ENCODE peak calls at places on chromosomes 12 and 14, in nine cellular contexts. Q is endothelial cell of umbilical vein, R is A549, H is IMR-90, V is ovary, U is Peyer's patch, C is vagina, Y is transverse colon, X is HepG2. S is an unnamed sample.

GRCh38 chr14:84375235-84375634 is 1154.7 kb upstream of the FLRT2 start:
- DNase-seq in Y (no peak), U (no peak), Q (peak), C (no peak), V (no peak), R (no peak), X (no peak), H (peak), S (no peak)

GRCh38 chr14:104387000-104387384 is 192.6 kb upstream of the C14orf180 start:
- DNase-seq in C (no peak), Y (no peak), X (no peak), Q (no peak), V (peak), R (no peak), U (peak), H (no peak), S (peak)

GRCh38 chr12:64747681-64748080 is 11.5 kb downstream of the GNS start:
- DNase-seq in Q (peak), V (no peak), X (no peak), R (no peak), C (no peak), Y (no peak), H (no peak), U (no peak), S (no peak)

GRCh38 chr12:28887591-28887990 is 261.5 kb upstream of the FAR2 start:
- DNase-seq in X (no peak), C (no peak), V (no peak), R (no peak), H (no peak), Y (no peak), U (no peak), Q (no peak), S (no peak)

GRCh38 chr14:23154876-23155587 is 28.4 kb downstream of the SLC7A8 start:
- DNase-seq in U (peak), Q (peak), Y (peak), C (peak), X (no peak), R (no peak), V (peak), H (peak), S (no peak)

GRCh38 chr12:122309564-122310121 is 43.3 kb upstream of the VPS33A start:
- DNase-seq in H (peak), V (no peak), Q (no peak), U (no peak), R (no peak), X (no peak), C (no peak), Y (no peak), S (no peak)

GRCh38 chr14:54776361-54777001 is 126.1 kb downstream of the GCH1 start:
- DNase-seq in Y (peak), C (no peak), X (no peak), R (no peak), H (peak), Q (no peak), V (no peak), U (peak), S (no peak)

GRCh38 chr14:100072783-100073346 is 7.6 kb downstream of the EVL start:
- DNase-seq in Q (no peak), V (no peak), U (peak), H (no peak), X (no peak), Y (peak), C (no peak), R (no peak), S (no peak)

GRCh38 chr12:1670815-1671268 is 20.0 kb upstream of the ADIPOR2 start:
- DNase-seq in C (no peak), X (no peak), U (peak), Y (peak), H (no peak), V (no peak), Q (no peak), R (no peak), S (no peak)

GRCh38 chr14:59905193-59905592 is 14.8 kb upstream of the LRRC9 start:
- DNase-seq in Y (no peak), U (no peak), V (no peak), R (no peak), Q (no peak), X (no peak), H (peak), C (no peak), S (no peak)

GRCh38 chr12:104958009-104958945 is at the start of gene SLC41A2:
- DNase-seq in C (peak), R (peak), H (peak), V (peak), X (peak), Q (peak), Y (peak), U (peak), S (peak)

GRCh38 chr14:48398675-48399282 is 723.4 kb upstream of the MDGA2 start:
- DNase-seq in R (peak), U (no peak), C (no peak), Y (no peak), V (no peak), H (peak), Q (peak), X (peak), S (no peak)

GRCh38 chr12:50659690-50660424 is 104.0 kb upstream of the ATF1 start:
- DNase-seq in V (no peak), Y (peak), Q (peak), C (no peak), R (no peak), H (no peak), X (no peak), U (no peak), S (no peak)

GRCh38 chr12:223751-224240 is 9.8 kb upstream of the SLC6A12 start:
- DNase-seq in R (no peak), U (no peak), Y (no peak), V (no peak), H (no peak), X (no peak), Q (no peak), C (no peak), S (no peak)

GRCh38 chr14:68702578-68702977 is 90.3 kb downstream of the ZFP36L1 start:
- DNase-seq in C (no peak), R (no peak), Y (no peak), X (no peak), H (no peak), Q (no peak), U (no peak), V (no peak), S (no peak)

GRCh38 chr12:21559855-21560569 is 33.9 kb downstream of the SPX start:
- DNase-seq in H (peak), V (no peak), X (no peak), R (peak), Q (peak), Y (no peak), C (no peak), U (no peak), S (no peak)

GRCh38 chr14:63426838-63427237 is 108.1 kb upstream of the GPHB5 start:
- DNase-seq in Y (no peak), R (no peak), U (no peak), V (no peak), H (no peak), C (no peak), Q (no peak), X (no peak), S (no peak)

GRCh38 chr12:24679135-24679534 is 269.8 kb downstream of the BCAT1 start:
- DNase-seq in C (no peak), R (no peak), X (peak), H (peak), V (no peak), Q (no peak), U (no peak), Y (no peak), S (no peak)

GRCh38 chr12:12319501-12320322 is 30.3 kb downstream of the MANSC1 start:
- DNase-seq in H (no peak), R (no peak), Y (peak), V (no peak), U (peak), X (peak), C (no peak), Q (no peak), S (no peak)

GRCh38 chr12:47903927-47904646 is 707 bp downstream of the VDR start:
- DNase-seq in Q (peak), H (peak), U (peak), Y (peak), X (no peak), V (peak), C (peak), R (peak), S (peak)

GRCh38 chr12:68863109-68863770 is 55.3 kb downstream of the MDM2 start:
- DNase-seq in C (no peak), R (no peak), V (no peak), X (no peak), Y (no peak), Q (no peak), U (no peak), H (no peak), S (no peak)

GRCh38 chr12:16184691-16185090 is 92.8 kb downstream of the SLC15A5 start:
- DNase-seq in U (no peak), Y (no peak), H (no peak), C (no peak), V (no peak), X (no peak), R (no peak), Q (no peak), S (no peak)

GRCh38 chr14:76154539-76155126 is 2.9 kb downstream of the GPATCH2L start:
- DNase-seq in H (no peak), Q (no peak), U (no peak), Y (no peak), V (no peak), X (no peak), C (no peak), R (no peak), S (no peak)

DNA sequence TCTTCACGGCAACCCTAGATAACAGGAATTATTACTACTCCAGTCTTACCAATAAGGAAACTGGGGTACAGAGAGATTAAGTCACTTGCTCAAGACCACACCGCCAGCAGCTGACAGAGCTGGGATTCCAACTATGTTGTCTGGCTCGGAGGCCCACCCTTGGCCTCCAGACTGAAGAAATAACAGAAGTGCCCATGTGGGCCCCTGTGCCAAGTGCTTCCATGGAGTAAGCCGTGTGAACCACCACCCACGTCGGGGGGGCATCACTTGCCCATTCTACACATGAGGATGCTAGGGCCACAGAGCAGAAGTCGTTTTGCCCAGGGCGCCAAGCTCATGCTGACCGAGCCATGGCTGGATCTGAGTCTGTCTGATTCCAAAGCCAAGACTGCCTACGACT is 926 bp upstream of the CMKLR1 start:
- DNase-seq in C (no peak), Y (no peak), R (no peak), H (no peak), U (no peak), X (no peak), Q (no peak), V (no peak), S (no peak)
- H3K4me3 ChIP-seq in C (no peak), Y (no peak), R (no peak), H (no peak), U (no peak), X (no peak), Q (no peak), V (no peak), S (no peak)

GRCh38 chr12:111437816-111438454 is 32.2 kb downstream of the SH2B3 start:
- DNase-seq in Y (peak), X (no peak), R (no peak), C (no peak), H (peak), Q (peak), U (peak), V (no peak), S (no peak)
- TF ChIP-seq POLR2A in Y (no peak), X (no peak), R (no peak), C (no peak), H (no peak), Q (peak), U (no peak), V (no peak), S (no peak)

DNA sequence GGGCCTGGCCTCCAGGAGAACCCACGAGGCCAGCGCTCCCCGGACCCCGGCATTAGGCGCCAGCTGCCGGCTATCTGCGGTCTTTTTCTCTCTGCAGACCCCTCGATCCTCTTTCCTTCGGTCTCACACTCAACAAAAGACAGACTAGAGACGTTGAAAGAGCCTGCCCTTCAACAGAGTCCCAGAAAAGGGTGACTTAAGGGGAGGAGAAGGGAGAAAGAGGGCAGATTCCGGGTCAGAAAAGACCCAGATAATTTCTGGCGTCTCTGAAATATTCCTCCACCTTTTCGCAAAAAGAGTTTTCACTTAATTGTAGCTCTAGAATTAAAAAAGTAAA is 3.3 kb upstream of the TBX3 start:
- DNase-seq in Y (no peak), X (no peak), V (no peak), C (no peak), Q (no peak), R (no peak), H (no peak), U (no peak), S (no peak)
- H3K4me3 ChIP-seq in Y (no peak), X (no peak), V (no peak), C (no peak), Q (no peak), R (no peak), H (no peak), U (no peak), S (peak)

DNA sequence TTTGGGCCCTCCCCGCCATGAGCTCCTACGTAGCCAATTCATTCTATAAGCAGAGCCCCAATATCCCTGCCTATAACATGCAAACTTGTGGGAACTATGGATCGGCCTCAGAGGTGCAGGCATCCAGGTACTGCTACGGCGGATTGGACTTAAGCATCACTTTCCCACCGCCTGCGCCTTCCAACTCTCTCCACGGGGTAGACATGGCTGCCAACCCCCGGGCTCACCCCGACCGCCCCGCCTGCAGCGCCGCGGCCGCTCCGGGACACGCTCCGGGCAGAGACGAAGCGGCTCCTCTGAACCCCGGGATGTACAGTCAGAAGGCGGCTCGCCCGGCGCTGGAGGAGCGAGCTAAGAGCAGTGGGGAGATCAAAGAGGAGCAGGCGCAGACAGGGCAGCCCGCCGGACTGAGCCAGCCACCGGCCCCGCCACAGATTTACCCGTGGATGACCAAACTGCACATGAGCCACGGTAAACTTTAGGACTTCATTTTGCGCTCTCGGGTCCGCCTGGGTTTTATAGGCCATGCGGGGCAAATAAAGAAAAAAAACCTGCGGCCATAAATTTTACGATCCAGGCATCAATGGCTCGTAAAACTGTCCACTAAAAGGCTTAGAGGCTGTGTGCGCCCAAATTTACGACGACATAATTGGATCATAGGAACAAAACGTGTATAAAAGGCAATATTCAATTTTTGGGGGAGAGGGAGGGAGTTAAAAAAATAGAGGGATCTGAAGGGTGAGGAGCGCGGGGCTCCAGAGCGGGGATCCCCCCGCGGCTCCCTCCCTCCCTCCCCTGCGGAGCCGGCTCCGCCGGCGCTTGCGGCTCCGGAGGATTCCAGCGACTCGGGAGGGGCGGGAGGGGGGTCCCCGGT is 493 bp downstream of the HOXC5 start:
- DNase-seq in V (peak), U (no peak), Y (no peak), H (no peak), R (peak), X (peak), C (no peak), Q (no peak), S (no peak)
- TF ChIP-seq POLR2A in V (no peak), U (no peak), Y (no peak), H (no peak), R (peak), X (no peak), C (no peak), Q (no peak), S (no peak)

GRCh38 chr14:36582011-36582873 is at the start of gene NKX2-8:
- DNase-seq in R (peak), V (no peak), C (no peak), U (no peak), Q (no peak), X (no peak), Y (no peak), H (no peak), S (no peak)

GRCh38 chr14:36580856-36581831 is 1.3 kb downstream of the NKX2-8 start:
- DNase-seq in R (peak), Y (no peak), V (no peak), Q (peak), X (no peak), H (peak), U (no peak), C (no peak), S (no peak)

GRCh38 chr14:36584167-36584811 is 1.9 kb upstream of the NKX2-8 start:
- DNase-seq in C (no peak), H (no peak), Q (no peak), U (no peak), R (no peak), V (no peak), X (no peak), Y (no peak), S (no peak)

GRCh38 chr14:36583242-36584166 is 1.1 kb upstream of the NKX2-8 start:
- DNase-seq in C (no peak), X (no peak), Y (no peak), H (no peak), V (no peak), U (no peak), R (no peak), Q (no peak), S (no peak)

GRCh38 chr14:36582874-36583241 is 444 bp upstream of the NKX2-8 start:
- DNase-seq in Q (no peak), Y (no peak), H (no peak), X (no peak), R (no peak), U (no peak), C (no peak), V (no peak), S (no peak)
- H3K4me3 ChIP-seq in Q (no peak), Y (no peak), H (no peak), X (no peak), R (peak), U (no peak), C (no peak), V (no peak), S (no peak)

GRCh38 chr14:57390037-57390805 is at the start of gene NAA30:
- DNase-seq in V (peak), Y (peak), H (peak), C (peak), X (peak), U (peak), Q (peak), R (peak), S (peak)
- TF ChIP-seq POLR2A in V (peak), Y (peak), H (peak), C (no peak), X (peak), U (peak), Q (peak), R (peak), S (no peak)

S was measured in right lobe of liver.